ENCODE peak calls at places on chromosomes 5 and 9, in five cellular contexts. One of them, this sample, is unnamed.

GRCh38 chr9:75185585-75186170 is 97.4 kb downstream of the OSTF1 start:
- DNase-seq in fibroblast of mammary gland: peak; percentile 32
- DNase-seq in tibial artery: no peak
- DNase-seq in AG10803: peak; percentile 30
- DNase-seq in thyroid gland: peak; percentile 50
- DNase-seq in this sample: no peak

GRCh38 chr5:154058055-154059038 is 19.6 kb downstream of the MFAP3 start:
- DNase-seq in fibroblast of mammary gland: peak; percentile 58
- DNase-seq in tibial artery: no peak
- DNase-seq in AG10803: no peak
- DNase-seq in thyroid gland: no peak
- DNase-seq in this sample: peak; percentile 35

GRCh38 chr5:179699640-179700298 is 1.0 kb downstream of the CANX start:
- DNase-seq in fibroblast of mammary gland: peak; percentile 42
- DNase-seq in tibial artery: no peak
- DNase-seq in AG10803: peak; percentile 40
- DNase-seq in thyroid gland: peak; percentile 19
- DNase-seq in this sample: peak; percentile 44

GRCh38 chr9:4669890-4670289 is 3.6 kb upstream of the SPATA6L start:
- DNase-seq in fibroblast of mammary gland: no peak
- DNase-seq in tibial artery: no peak
- DNase-seq in AG10803: no peak
- DNase-seq in thyroid gland: no peak
- DNase-seq in this sample: no peak

GRCh38 chr9:107487521-107488399 is 1.8 kb downstream of the KLF4 start:
- DNase-seq in fibroblast of mammary gland: peak; percentile 48
- DNase-seq in tibial artery: peak; percentile 54
- DNase-seq in AG10803: peak; percentile 61
- DNase-seq in thyroid gland: peak; percentile 75
- DNase-seq in this sample: no peak

GRCh38 chr5:10118150-10118549 is 131.5 kb downstream of the ATPSCKMT start:
- DNase-seq in fibroblast of mammary gland: peak; percentile 5
- DNase-seq in tibial artery: no peak
- DNase-seq in AG10803: peak; percentile 13
- DNase-seq in thyroid gland: no peak
- DNase-seq in this sample: peak; percentile 12

GRCh38 chr9:37617837-37618236 is 25.4 kb upstream of the TOMM5 start:
- DNase-seq in fibroblast of mammary gland: no peak
- DNase-seq in tibial artery: no peak
- DNase-seq in AG10803: peak; percentile 64
- DNase-seq in thyroid gland: no peak
- DNase-seq in this sample: peak; percentile 28

GRCh38 chr5:40227366-40227765 is 452.3 kb upstream of the PTGER4 start:
- DNase-seq in fibroblast of mammary gland: peak; percentile 22
- DNase-seq in tibial artery: no peak
- DNase-seq in AG10803: no peak
- DNase-seq in thyroid gland: no peak
- DNase-seq in this sample: peak; percentile 18

GRCh38 chr5:146877783-146878470 is 630 bp downstream of the PPP2R2B start:
- DNase-seq in fibroblast of mammary gland: no peak
- DNase-seq in tibial artery: no peak
- DNase-seq in AG10803: peak; percentile 2
- DNase-seq in thyroid gland: peak; percentile 34
- DNase-seq in this sample: peak; percentile 0

GRCh38 chr9:113677057-113677456 is 199.1 kb upstream of the ZNF618 start:
- DNase-seq in fibroblast of mammary gland: peak; percentile 49
- DNase-seq in tibial artery: no peak
- DNase-seq in AG10803: peak; percentile 34
- DNase-seq in thyroid gland: no peak
- DNase-seq in this sample: peak; percentile 44

GRCh38 chr5:146007270-146007669 is 70.9 kb downstream of the SH3RF2 start:
- DNase-seq in fibroblast of mammary gland: peak; percentile 34
- DNase-seq in tibial artery: no peak
- DNase-seq in AG10803: peak; percentile 43
- DNase-seq in thyroid gland: no peak
- DNase-seq in this sample: peak; percentile 4

GRCh38 chr5:78544531-78545200 is 103.9 kb downstream of the LHFPL2 start:
- DNase-seq in fibroblast of mammary gland: peak; percentile 95
- DNase-seq in tibial artery: no peak
- DNase-seq in AG10803: peak; percentile 91
- DNase-seq in thyroid gland: no peak
- DNase-seq in this sample: peak; percentile 64

GRCh38 chr5:171336486-171337206 is 27.6 kb downstream of the TLX3 start:
- DNase-seq in fibroblast of mammary gland: peak; percentile 61
- DNase-seq in tibial artery: no peak
- DNase-seq in AG10803: peak; percentile 69
- DNase-seq in thyroid gland: peak; percentile 39
- DNase-seq in this sample: peak; percentile 56

GRCh38 chr9:122785269-122785668 is 3.5 kb upstream of the OR5C1 start:
- DNase-seq in fibroblast of mammary gland: no peak
- DNase-seq in tibial artery: no peak
- DNase-seq in AG10803: no peak
- DNase-seq in thyroid gland: no peak
- DNase-seq in this sample: no peak

GRCh38 chr5:151155149-151155776 is 2.3 kb downstream of the ANXA6 start:
- DNase-seq in fibroblast of mammary gland: peak; percentile 30
- DNase-seq in tibial artery: no peak
- DNase-seq in AG10803: peak; percentile 42
- DNase-seq in thyroid gland: no peak
- DNase-seq in this sample: no peak

GRCh38 chr9:136081113-136081825 is 13.8 kb downstream of the NACC2 start:
- DNase-seq in fibroblast of mammary gland: no peak
- DNase-seq in tibial artery: no peak
- DNase-seq in AG10803: no peak
- DNase-seq in thyroid gland: peak; percentile 54
- DNase-seq in this sample: no peak

GRCh38 chr9:99433555-99433954 is 211.5 kb downstream of the SEC61B start:
- DNase-seq in fibroblast of mammary gland: peak; percentile 88
- DNase-seq in tibial artery: no peak
- DNase-seq in AG10803: peak; percentile 75
- DNase-seq in thyroid gland: peak; percentile 25
- DNase-seq in this sample: peak; percentile 95

GRCh38 chr5:153158608-153159007 is 331.9 kb upstream of the GRIA1 start:
- DNase-seq in fibroblast of mammary gland: peak; percentile 24
- DNase-seq in tibial artery: no peak
- DNase-seq in AG10803: no peak
- DNase-seq in thyroid gland: no peak
- DNase-seq in this sample: peak; percentile 16

GRCh38 chr5:40716000-40716399 is 36.3 kb downstream of the PTGER4 start:
- DNase-seq in fibroblast of mammary gland: peak; percentile 16
- DNase-seq in tibial artery: no peak
- DNase-seq in AG10803: no peak
- DNase-seq in thyroid gland: no peak
- DNase-seq in this sample: no peak

GRCh38 chr5:4862500-4862899 is 277.6 kb upstream of the ADAMTS16 start:
- DNase-seq in fibroblast of mammary gland: peak; percentile 60
- DNase-seq in tibial artery: no peak
- DNase-seq in AG10803: peak; percentile 54
- DNase-seq in thyroid gland: no peak
- DNase-seq in this sample: peak; percentile 57

GRCh38 chr5:78221964-78222451 is 72.5 kb downstream of the AP3B1 start:
- DNase-seq in fibroblast of mammary gland: peak; percentile 20
- DNase-seq in tibial artery: no peak
- DNase-seq in AG10803: peak; percentile 60
- DNase-seq in thyroid gland: no peak
- DNase-seq in this sample: no peak

GRCh38 chr5:148831590-148832565 is 5.5 kb downstream of the ADRB2 start:
- DNase-seq in fibroblast of mammary gland: no peak
- DNase-seq in tibial artery: peak; percentile 49
- DNase-seq in AG10803: no peak
- DNase-seq in thyroid gland: no peak
- DNase-seq in this sample: no peak

GRCh38 chr9:108803666-108804065 is 52.1 kb downstream of the ACTL7B start:
- DNase-seq in fibroblast of mammary gland: no peak
- DNase-seq in tibial artery: no peak
- DNase-seq in AG10803: no peak
- DNase-seq in thyroid gland: no peak
- DNase-seq in this sample: no peak

GRCh38 chr5:93604119-93604963 is 21.3 kb downstream of the NR2F1 start:
- DNase-seq in fibroblast of mammary gland: peak; percentile 52
- DNase-seq in tibial artery: no peak
- DNase-seq in AG10803: peak; percentile 47
- DNase-seq in thyroid gland: no peak
- DNase-seq in this sample: peak; percentile 67

GRCh38 chr9:88691811-88692210 is 156.8 kb downstream of the NXNL2 start:
- DNase-seq in fibroblast of mammary gland: peak; percentile 66
- DNase-seq in tibial artery: no peak
- DNase-seq in AG10803: peak; percentile 42
- DNase-seq in thyroid gland: no peak
- DNase-seq in this sample: peak; percentile 35

GRCh38 chr5:83553000-83553486 is 81.5 kb downstream of the VCAN start:
- DNase-seq in fibroblast of mammary gland: peak; percentile 88
- DNase-seq in tibial artery: peak; percentile 64
- DNase-seq in AG10803: peak; percentile 94
- DNase-seq in thyroid gland: peak; percentile 8
- DNase-seq in this sample: peak; percentile 41

GRCh38 chr5:94375801-94376200 is 242.6 kb downstream of the KIAA0825 start:
- DNase-seq in fibroblast of mammary gland: peak; percentile 12
- DNase-seq in tibial artery: no peak
- DNase-seq in AG10803: no peak
- DNase-seq in thyroid gland: no peak
- DNase-seq in this sample: peak; percentile 42

GRCh38 chr9:13139641-13140171 is 139.8 kb downstream of the MPDZ start:
- DNase-seq in fibroblast of mammary gland: peak; percentile 79
- DNase-seq in tibial artery: no peak
- DNase-seq in AG10803: peak; percentile 87
- DNase-seq in thyroid gland: peak; percentile 16
- DNase-seq in this sample: peak; percentile 67

GRCh38 chr9:127175319-127175715 is 52.9 kb upstream of the ANGPTL2 start:
- DNase-seq in fibroblast of mammary gland: no peak
- DNase-seq in tibial artery: no peak
- DNase-seq in AG10803: no peak
- DNase-seq in thyroid gland: no peak
- DNase-seq in this sample: no peak

GRCh38 chr9:131812116-131812790 is 72.4 kb upstream of the RAPGEF1 start:
- DNase-seq in fibroblast of mammary gland: no peak
- DNase-seq in tibial artery: no peak
- DNase-seq in AG10803: no peak
- DNase-seq in thyroid gland: no peak
- DNase-seq in this sample: no peak

GRCh38 chr5:180522350-180522749 is 28.2 kb downstream of the CNOT6 start:
- DNase-seq in fibroblast of mammary gland: no peak
- DNase-seq in tibial artery: no peak
- DNase-seq in AG10803: peak; percentile 60
- DNase-seq in thyroid gland: no peak
- DNase-seq in this sample: no peak

GRCh38 chr9:111036946-111037743 is 1.1 kb downstream of the LPAR1 start:
- DNase-seq in fibroblast of mammary gland: peak; percentile 56
- DNase-seq in tibial artery: peak; percentile 25
- DNase-seq in AG10803: peak; percentile 53
- DNase-seq in thyroid gland: no peak
- DNase-seq in this sample: peak; percentile 50

GRCh38 chr9:34898846-34899245 is 59.2 kb upstream of the PHF24 start:
- DNase-seq in fibroblast of mammary gland: no peak
- DNase-seq in tibial artery: no peak
- DNase-seq in AG10803: no peak
- DNase-seq in thyroid gland: no peak
- DNase-seq in this sample: no peak

GRCh38 chr9:91422832-91423711 is 560 bp downstream of the NFIL3 start:
- DNase-seq in fibroblast of mammary gland: peak; percentile 90
- DNase-seq in tibial artery: peak; percentile 85
- DNase-seq in AG10803: peak; percentile 91
- DNase-seq in thyroid gland: peak; percentile 68
- DNase-seq in this sample: peak; percentile 54

GRCh38 chr5:151480384-151480783 is 33.0 kb downstream of the SLC36A1 start:
- DNase-seq in fibroblast of mammary gland: peak; percentile 67
- DNase-seq in tibial artery: no peak
- DNase-seq in AG10803: peak; percentile 21
- DNase-seq in thyroid gland: no peak
- DNase-seq in this sample: peak; percentile 45

GRCh38 chr9:34185778-34186551 is 7.1 kb downstream of the UBAP1 start:
- DNase-seq in fibroblast of mammary gland: peak; percentile 98
- DNase-seq in tibial artery: peak; percentile 67
- DNase-seq in AG10803: peak; percentile 97
- DNase-seq in thyroid gland: peak; percentile 26
- DNase-seq in this sample: peak; percentile 83

DNA sequence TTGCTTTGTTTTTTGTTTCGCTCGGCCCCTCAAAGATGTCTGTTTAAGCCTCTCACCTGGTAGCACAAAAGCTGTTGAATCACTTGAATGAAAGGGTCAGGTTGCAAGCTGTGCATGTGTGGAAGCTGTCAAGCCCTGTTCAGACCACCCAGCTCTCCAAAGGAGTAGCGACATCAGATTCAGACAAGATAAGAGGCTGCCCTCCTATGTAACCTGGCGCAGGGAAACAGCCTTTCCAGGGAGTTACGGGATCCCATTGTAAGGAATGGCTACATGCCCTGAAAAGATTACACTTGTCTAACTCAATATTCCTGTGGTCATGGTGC is 2.9 kb downstream of the FREM1 start:
- DNase-seq in fibroblast of mammary gland: no peak
- DNase-seq in tibial artery: no peak
- DNase-seq in AG10803: no peak
- DNase-seq in thyroid gland: no peak
- DNase-seq in this sample: no peak
- H3K4me3 ChIP-seq in fibroblast of mammary gland: no peak overlapping the region
- H3K4me3 ChIP-seq in tibial artery: peak overlapping the region; percentile 3
- H3K4me3 ChIP-seq in AG10803: no peak overlapping the region
- H3K4me3 ChIP-seq in thyroid gland: no peak overlapping the region
- H3K4me3 ChIP-seq in this sample: no peak overlapping the region

GRCh38 chr9:101226803-101227202 is 158.0 kb downstream of the BAAT start:
- DNase-seq in fibroblast of mammary gland: no peak
- DNase-seq in tibial artery: no peak
- DNase-seq in AG10803: no peak
- DNase-seq in thyroid gland: no peak
- DNase-seq in this sample: no peak
- TF ChIP-seq CTCF in fibroblast of mammary gland: no peak
- TF ChIP-seq CTCF in tibial artery: no peak
- TF ChIP-seq CTCF in AG10803: no peak
- TF ChIP-seq CTCF in thyroid gland: no peak
- TF ChIP-seq CTCF in this sample: no peak

GRCh38 chr5:141431286-141431685 is 979 bp downstream of the PCDHGA12 start:
- DNase-seq in fibroblast of mammary gland: peak; percentile 52
- DNase-seq in tibial artery: no peak
- DNase-seq in AG10803: peak; percentile 18
- DNase-seq in thyroid gland: no peak
- DNase-seq in this sample: no peak
- H3K4me3 ChIP-seq in fibroblast of mammary gland: peak overlapping the region; percentile 57
- H3K4me3 ChIP-seq in tibial artery: peak overlapping the region; percentile 30
- H3K4me3 ChIP-seq in AG10803: peak overlapping the region; percentile 54
- H3K4me3 ChIP-seq in thyroid gland: no peak overlapping the region
- H3K4me3 ChIP-seq in this sample: peak overlapping the region; percentile 53

DNA sequence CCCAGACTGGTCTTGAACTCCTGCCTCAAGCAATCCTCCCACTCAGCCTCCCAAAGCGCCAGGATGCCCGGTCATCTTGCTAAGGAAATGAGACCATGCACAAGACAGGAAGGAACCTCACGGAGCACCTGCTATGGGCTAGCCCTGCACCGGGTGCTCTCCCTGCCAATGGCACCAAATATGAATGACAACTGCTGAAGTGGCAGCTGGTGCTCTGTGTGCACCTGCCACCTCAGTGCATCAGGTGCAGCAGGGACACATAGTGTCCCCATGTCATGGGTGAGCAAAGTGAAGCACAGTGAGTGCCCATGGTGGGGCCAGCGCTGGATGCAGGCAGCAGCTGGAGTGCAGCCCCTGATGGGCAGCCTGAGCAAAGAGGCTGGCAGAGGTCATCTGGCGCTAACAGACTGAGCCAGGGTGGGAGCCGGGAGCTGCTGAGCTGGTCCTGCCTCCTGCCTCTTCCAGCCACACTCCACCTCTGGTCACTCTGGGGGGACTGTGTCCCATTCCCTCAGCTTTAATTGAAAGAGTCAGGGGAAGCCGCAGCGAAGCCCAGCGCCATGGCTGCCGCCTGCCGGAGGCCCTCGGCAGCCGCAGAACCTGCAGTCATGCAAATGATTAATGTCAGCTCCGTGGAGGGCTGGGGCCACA is 46.4 kb downstream of the BARX1 start:
- DNase-seq in fibroblast of mammary gland: no peak
- DNase-seq in tibial artery: no peak
- DNase-seq in AG10803: no peak
- DNase-seq in thyroid gland: no peak
- DNase-seq in this sample: no peak
- TF ChIP-seq CTCF in fibroblast of mammary gland: no peak
- TF ChIP-seq CTCF in tibial artery: no peak
- TF ChIP-seq CTCF in AG10803: no peak
- TF ChIP-seq CTCF in thyroid gland: no peak
- TF ChIP-seq CTCF in this sample: no peak